ENCODE peak calls at places on chromosomes 4 and X, in five cellular contexts. T, F, Y, D and U are unnamed samples.

GRCh38 chr4:2469192-2469984 is 482 bp downstream of the RNF4 start:
- DNase-seq in T (peak; percentile 48), F (no peak), Y (no peak), D (peak; percentile 34), U (no peak)

GRCh38 chrX:134572816-134573682 is 85.2 kb downstream of the PLAC1 start:
- DNase-seq in T (peak; percentile 2), F (no peak), Y (no peak), D (no peak), U (peak; percentile 49)

GRCh38 chr4:1533501-1534064 is 127.3 kb upstream of the NKX1-1 start:
- DNase-seq in T (no peak), F (no peak), Y (no peak), D (peak; percentile 7), U (no peak)

GRCh38 chrX:136261316-136261715 is 10.1 kb upstream of the MAP7D3 start:
- DNase-seq in T (no peak), F (no peak), Y (no peak), D (no peak), U (no peak)

GRCh38 chr4:4461178-4461577 is 74.3 kb downstream of the NSG1 start:
- DNase-seq in T (no peak), F (no peak), Y (no peak), D (no peak), U (no peak)

GRCh38 chr4:182878633-182879495 is 38.3 kb downstream of the DCTD start:
- DNase-seq in T (no peak), F (no peak), Y (no peak), D (no peak), U (no peak)

GRCh38 chr4:121733942-121734341 is 31.0 kb downstream of the SMIM43 start:
- DNase-seq in T (peak; percentile 16), F (no peak), Y (no peak), D (no peak), U (no peak)

GRCh38 chr4:56640907-56641493 is 40.1 kb downstream of the HOPX start:
- DNase-seq in T (no peak), F (no peak), Y (no peak), D (no peak), U (no peak)

GRCh38 chr4:170674176-170674575 is 584.4 kb upstream of the AADAT start:
- DNase-seq in T (no peak), F (no peak), Y (no peak), D (no peak), U (no peak)

GRCh38 chrX:13875572-13875971 is 58.7 kb upstream of the GPM6B start:
- DNase-seq in T (no peak), F (no peak), Y (no peak), D (no peak), U (no peak)

GRCh38 chr4:165700855-165701254 is 172.2 kb upstream of the TLL1 start:
- DNase-seq in T (peak; percentile 8), F (no peak), Y (no peak), D (no peak), U (no peak)

GRCh38 chrX:64996805-64997204 is 20.6 kb upstream of the ZC4H2 start:
- DNase-seq in T (no peak), F (no peak), Y (no peak), D (no peak), U (no peak)

GRCh38 chrX:103730746-103731508 is 20.2 kb downstream of the TMEM31 start:
- DNase-seq in T (no peak), F (no peak), Y (no peak), D (peak; percentile 15), U (no peak)

GRCh38 chr4:17347445-17347844 is 164.4 kb downstream of the QDPR start:
- DNase-seq in T (peak; percentile 27), F (no peak), Y (peak; percentile 14), D (no peak), U (no peak)

GRCh38 chrX:43564953-43565352 is 91.1 kb upstream of the MAOA start:
- DNase-seq in T (no peak), F (no peak), Y (no peak), D (no peak), U (no peak)

GRCh38 chrX:121154858-121155404 is 107.5 kb downstream of the GLUD2 start:
- DNase-seq in T (no peak), F (no peak), Y (no peak), D (no peak), U (no peak)

GRCh38 chr4:179130122-179130714 is 1688.0 kb upstream of the AGA start:
- DNase-seq in T (no peak), F (no peak), Y (no peak), D (no peak), U (no peak)

GRCh38 chr4:9913846-9914245 is 107.5 kb downstream of the SLC2A9 start:
- DNase-seq in T (no peak), F (no peak), Y (no peak), D (no peak), U (no peak)

GRCh38 chr4:128347175-128347868 is 59.7 kb upstream of the PGRMC2 start:
- DNase-seq in T (no peak), F (no peak), Y (no peak), D (no peak), U (no peak)

GRCh38 chrX:130669233-130669632 is 233.8 kb downstream of the ENOX2 start:
- DNase-seq in T (no peak), F (no peak), Y (no peak), D (no peak), U (peak; percentile 5)

GRCh38 chr4:184848510-184848909 is 22.7 kb upstream of the ACSL1 start:
- DNase-seq in T (no peak), F (no peak), Y (no peak), D (no peak), U (no peak)

GRCh38 chr4:153346031-153346430 is 1.5 kb downstream of the MND1 start:
- DNase-seq in T (no peak), F (no peak), Y (no peak), D (no peak), U (no peak)

GRCh38 chr4:145619639-145619996 is 433 bp downstream of the MMAA start:
- DNase-seq in T (peak; percentile 93), F (peak; percentile 16), Y (no peak), D (no peak), U (peak; percentile 88)

GRCh38 chrX:18875256-18875878 is 108.5 kb downstream of the PHKA2 start:
- DNase-seq in T (no peak), F (no peak), Y (no peak), D (no peak), U (no peak)